ENCODE peak calls at places on chromosome 13, in eight cellular contexts. B, S, P, E, T, W, Z and C are unnamed samples.

GRCh38 chr13:99379856-99380255 is 72.7 kb upstream of the GPR183 start:
- DNase-seq in B (no peak), S (no peak), P (no peak), E (no peak), T (no peak), W (no peak), Z (no peak), C (no peak)

GRCh38 chr13:74290324-74290773 is 156.1 kb upstream of the KLF12 start:
- DNase-seq in B (peak), S (peak), P (peak), E (peak), T (peak), W (peak), Z (peak), C (no peak)

GRCh38 chr13:40664100-40665060 is 2.1 kb downstream of the FOXO1 start:
- DNase-seq in B (peak), S (peak), P (peak), E (peak), T (peak), W (peak), Z (no peak), C (no peak)

GRCh38 chr13:27549406-27549981 is 70.8 kb downstream of the LNX2 start:
- DNase-seq in B (no peak), S (peak), P (no peak), E (no peak), T (peak), W (no peak), Z (no peak), C (peak)

GRCh38 chr13:30119476-30119875 is 187.9 kb downstream of the KATNAL1 start:
- DNase-seq in B (no peak), S (peak), P (peak), E (peak), T (peak), W (no peak), Z (no peak), C (no peak)

GRCh38 chr13:75749407-75749806 is 113.3 kb downstream of the LMO7 start:
- DNase-seq in B (no peak), S (no peak), P (peak), E (no peak), T (peak), W (no peak), Z (no peak), C (no peak)

GRCh38 chr13:102878491-102878890 is 32.7 kb downstream of the ERCC5 start:
- DNase-seq in B (no peak), S (no peak), P (peak), E (no peak), T (no peak), W (no peak), Z (peak), C (no peak)

GRCh38 chr13:106103779-106104178 is 431.7 kb downstream of the EFNB2 start:
- DNase-seq in B (peak), S (no peak), P (no peak), E (no peak), T (no peak), W (no peak), Z (no peak), C (no peak)

GRCh38 chr13:49369876-49370275 is 74.0 kb downstream of the CAB39L start:
- DNase-seq in B (no peak), S (no peak), P (no peak), E (no peak), T (no peak), W (no peak), Z (no peak), C (no peak)

GRCh38 chr13:62537593-62537992 is 1121.9 kb upstream of the PCDH20 start:
- DNase-seq in B (no peak), S (no peak), P (peak), E (no peak), T (no peak), W (no peak), Z (no peak), C (no peak)

GRCh38 chr13:72868229-72868628 is 86.3 kb downstream of the PIBF1 start:
- DNase-seq in B (no peak), S (no peak), P (no peak), E (no peak), T (no peak), W (no peak), Z (no peak), C (no peak)

GRCh38 chr13:102951808-102952207 is 106.0 kb downstream of the ERCC5 start:
- DNase-seq in B (no peak), S (no peak), P (no peak), E (no peak), T (no peak), W (no peak), Z (no peak), C (no peak)

GRCh38 chr13:31797154-31797775 is 57.9 kb downstream of the RXFP2 start:
- DNase-seq in B (peak), S (peak), P (peak), E (no peak), T (peak), W (no peak), Z (peak), C (no peak)

GRCh38 chr13:112711528-112712265 is 21.9 kb downstream of the ATP11A start:
- DNase-seq in B (peak), S (peak), P (peak), E (peak), T (peak), W (no peak), Z (peak), C (no peak)

GRCh38 chr13:110819203-110820014 is 95.5 kb downstream of the ANKRD10 start:
- DNase-seq in B (peak), S (peak), P (peak), E (peak), T (peak), W (peak), Z (no peak), C (no peak)

GRCh38 chr13:40452741-40453665 is 213.4 kb downstream of the FOXO1 start:
- DNase-seq in B (no peak), S (no peak), P (peak), E (no peak), T (peak), W (no peak), Z (no peak), C (no peak)

DNA sequence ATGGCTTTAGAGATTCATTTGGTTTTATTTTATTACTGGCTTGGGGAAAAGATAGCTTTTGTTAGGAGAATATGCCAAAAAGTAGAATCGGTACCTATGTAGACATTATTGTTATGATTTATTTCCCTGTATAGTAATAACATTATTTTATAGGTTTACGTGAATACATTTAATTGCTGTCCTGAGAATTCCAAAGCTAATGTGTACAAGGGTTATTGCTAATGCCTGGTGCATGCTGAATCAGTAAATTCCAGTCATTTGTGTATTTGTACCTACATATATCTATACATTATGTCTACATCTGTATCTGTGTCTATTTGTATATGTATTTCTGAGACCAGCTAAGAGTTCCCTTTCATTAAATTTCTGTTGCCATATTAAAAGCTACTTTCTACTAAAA is 550.9 kb downstream of the GPC6 start:
- DNase-seq in B (no peak), S (no peak), P (no peak), E (no peak), T (no peak), W (no peak), Z (no peak), C (no peak)
- TF ChIP-seq CTCF in B (no peak), S (no peak), P (no peak), E (no peak), T (no peak), W (no peak), Z (no peak), C (no peak)

DNA sequence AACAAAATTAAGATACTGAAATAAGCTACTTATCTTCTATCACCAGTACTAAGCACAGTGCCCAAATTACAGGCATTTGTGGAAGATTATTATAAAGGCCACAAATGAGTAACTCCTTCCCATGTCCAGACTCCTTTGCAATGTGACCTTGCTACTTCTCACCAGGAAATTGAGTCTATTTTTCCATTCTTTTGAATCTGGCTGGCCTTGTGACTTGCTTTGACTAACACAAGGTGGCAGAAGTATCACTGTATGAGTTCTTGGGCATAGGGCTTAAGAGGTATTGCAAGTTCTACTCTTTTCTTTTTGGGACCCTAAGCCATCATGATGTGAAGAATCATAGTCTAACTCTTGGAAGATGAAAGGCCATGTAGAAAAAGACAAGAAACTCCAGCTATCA is 49.9 kb downstream of the UGGT2 start:
- DNase-seq in B (no peak), S (no peak), P (peak), E (no peak), T (peak), W (no peak), Z (no peak), C (no peak)
- TF ChIP-seq CTCF in B (no peak), S (no peak), P (no peak), E (no peak), T (no peak), W (no peak), Z (no peak), C (peak)

GRCh38 chr13:24716011-24716410 is 35.8 kb downstream of the ATP12A start:
- DNase-seq in B (peak), S (no peak), P (no peak), E (no peak), T (no peak), W (no peak), Z (no peak), C (no peak)
- TF ChIP-seq CTCF in B (no peak), S (no peak), P (no peak), E (no peak), T (no peak), W (no peak), Z (no peak), C (no peak)

GRCh38 chr13:43304945-43305344 is 281.6 kb downstream of the DNAJC15 start:
- DNase-seq in B (no peak), S (no peak), P (no peak), E (no peak), T (no peak), W (no peak), Z (no peak), C (no peak)
- TF ChIP-seq CTCF in B (no peak), S (no peak), P (no peak), E (no peak), T (no peak), W (no peak), Z (no peak), C (peak)

GRCh38 chr13:92074658-92075057 is 676.2 kb downstream of the GPC5 start:
- DNase-seq in B (peak), S (peak), P (peak), E (no peak), T (no peak), W (no peak), Z (no peak), C (peak)
- TF ChIP-seq CTCF in B (peak), S (no peak), P (no peak), E (no peak), T (peak), W (no peak), Z (peak), C (peak)

GRCh38 chr13:77565635-77566034 is 30.1 kb downstream of the SCEL start:
- DNase-seq in B (peak), S (no peak), P (peak), E (no peak), T (peak), W (no peak), Z (no peak), C (peak)
- TF ChIP-seq CTCF in B (peak), S (no peak), P (peak), E (no peak), T (peak), W (no peak), Z (peak), C (peak)

DNA sequence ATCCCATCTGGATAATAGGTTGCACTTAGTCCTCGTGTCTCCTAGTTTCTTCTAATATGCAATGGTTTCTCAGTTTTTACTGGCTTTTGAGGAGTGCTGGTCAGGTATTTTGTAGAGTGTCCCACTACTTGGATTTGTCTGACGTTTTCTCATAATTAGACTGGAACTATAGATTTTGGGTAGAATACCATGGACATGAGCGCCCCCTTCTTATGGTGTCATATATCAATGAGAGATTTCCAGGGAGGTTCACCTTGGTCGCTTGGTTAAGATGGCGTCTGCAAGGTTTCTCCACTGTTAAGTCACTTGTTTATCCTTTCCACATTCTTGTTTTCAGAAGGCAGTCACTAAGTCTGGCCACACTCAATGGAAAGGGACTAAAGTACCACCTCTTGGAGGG is 6.7 kb downstream of the SOHLH2 start:
- DNase-seq in B (no peak), S (no peak), P (peak), E (no peak), T (no peak), W (no peak), Z (no peak), C (no peak)
- TF ChIP-seq CTCF in B (no peak), S (no peak), P (no peak), E (no peak), T (no peak), W (no peak), Z (no peak), C (peak)